ENCODE peak calls at places on chromosomes 12 and 14, in six cellular contexts. S, C, Q, F, V and Y are unnamed samples.

GRCh38 chr12:75660107-75660530 is 148.7 kb upstream of the KRR1 start:
- DNase-seq in S (peak), F (peak), Q (no peak), V (no peak), C (peak), Y (no peak)

GRCh38 chr12:95116341-95116740 is 42.9 kb upstream of the NR2C1 start:
- DNase-seq in C (peak), F (no peak), Q (no peak), V (no peak), S (no peak), Y (no peak)

GRCh38 chr14:65850429-65851145 is 438.1 kb downstream of the FUT8 start:
- DNase-seq in C (no peak), F (no peak), Q (peak), V (peak), S (no peak), Y (no peak)

GRCh38 chr12:9700606-9700956 is 31.1 kb downstream of the CLEC2D start:
- DNase-seq in S (no peak), V (no peak), Q (no peak), C (no peak), F (no peak), Y (no peak)

GRCh38 chr12:101181776-101182175 is 28.3 kb downstream of the SLC5A8 start:
- DNase-seq in Q (no peak), V (no peak), C (peak), S (peak), F (peak), Y (no peak)

GRCh38 chr14:105526781-105527380 is 498 bp downstream of the TMEM121 start:
- DNase-seq in C (peak), Q (no peak), S (no peak), V (no peak), F (no peak), Y (no peak)

GRCh38 chr12:90261283-90261682 is 552.6 kb upstream of the ATP2B1 start:
- DNase-seq in C (no peak), V (no peak), F (peak), S (peak), Q (no peak), Y (no peak)

GRCh38 chr12:117053050-117053400 is 46.2 kb downstream of the TESC start:
- DNase-seq in F (no peak), C (no peak), Q (no peak), V (no peak), S (no peak), Y (no peak)

GRCh38 chr14:36508418-36509051 is 11.5 kb downstream of the NKX2-1 start:
- DNase-seq in C (no peak), S (no peak), V (no peak), F (no peak), Q (peak), Y (no peak)

GRCh38 chr14:100525615-100526014 is 61.6 kb downstream of the BEGAIN start:
- DNase-seq in F (no peak), V (no peak), S (no peak), C (no peak), Q (no peak), Y (no peak)

GRCh38 chr14:88562831-88563686 is at the start of gene ZC3H14:
- DNase-seq in Q (peak), V (peak), S (peak), F (peak), C (peak), Y (peak)

GRCh38 chr14:88565427-88565826 is 2.6 kb downstream of the ZC3H14 start:
- DNase-seq in Q (no peak), F (no peak), S (no peak), C (no peak), V (no peak), Y (no peak)

GRCh38 chr14:88563845-88564244 is 1.0 kb downstream of the ZC3H14 start:
- DNase-seq in Q (no peak), S (no peak), C (peak), F (no peak), V (no peak), Y (no peak)

GRCh38 chr14:88559852-88560251 is 3.0 kb upstream of the ZC3H14 start:
- DNase-seq in Q (no peak), V (peak), S (peak), F (peak), C (peak), Y (no peak)

DNA sequence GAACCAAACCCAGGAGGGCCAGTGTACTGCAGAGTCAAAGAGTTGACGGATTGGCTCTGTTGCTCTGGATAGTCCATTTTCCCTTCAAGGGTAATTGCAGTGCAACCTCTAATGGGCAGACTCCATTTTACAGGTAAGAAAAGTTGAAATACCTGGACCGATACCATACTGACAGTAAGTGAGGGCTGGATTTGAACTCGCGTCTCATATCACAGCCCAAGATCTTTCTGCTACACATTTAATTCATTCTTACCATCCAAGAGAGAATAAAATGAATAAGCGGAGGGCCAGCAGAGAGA is 356 bp upstream of the ZC3H14 start:
- DNase-seq in Q (no peak), S (no peak), C (peak), V (no peak), F (no peak), Y (no peak)
- H3K9ac ChIP-seq in Q (no peak), S (no peak), C (peak), V (peak), F (peak), Y (peak)

GRCh38 chr12:121781751-121782615 is 11.5 kb downstream of the RHOF start:
- DNase-seq in F (no peak), Q (peak), V (no peak), S (no peak), C (peak), Y (no peak)
- H3K4me3 ChIP-seq in F (no peak), Q (no peak), V (no peak), S (no peak), C (no peak), Y (no peak)

GRCh38 chr12:112908548-112908947 is 1.8 kb downstream of the OAS1 start:
- DNase-seq in V (no peak), Q (no peak), S (no peak), F (no peak), C (peak), Y (no peak)

GRCh38 chr12:112906712-112907414 is at the start of gene OAS1:
- DNase-seq in Q (no peak), C (peak), V (peak), S (peak), F (peak), Y (peak)

GRCh38 chr12:112905451-112906089 is 1.2 kb upstream of the OAS1 start:
- DNase-seq in F (no peak), Q (no peak), S (no peak), V (no peak), C (peak), Y (no peak)

GRCh38 chr12:112909693-112910092 is 2.9 kb downstream of the OAS1 start:
- DNase-seq in F (no peak), Q (no peak), S (no peak), C (no peak), V (no peak), Y (no peak)

DNA sequence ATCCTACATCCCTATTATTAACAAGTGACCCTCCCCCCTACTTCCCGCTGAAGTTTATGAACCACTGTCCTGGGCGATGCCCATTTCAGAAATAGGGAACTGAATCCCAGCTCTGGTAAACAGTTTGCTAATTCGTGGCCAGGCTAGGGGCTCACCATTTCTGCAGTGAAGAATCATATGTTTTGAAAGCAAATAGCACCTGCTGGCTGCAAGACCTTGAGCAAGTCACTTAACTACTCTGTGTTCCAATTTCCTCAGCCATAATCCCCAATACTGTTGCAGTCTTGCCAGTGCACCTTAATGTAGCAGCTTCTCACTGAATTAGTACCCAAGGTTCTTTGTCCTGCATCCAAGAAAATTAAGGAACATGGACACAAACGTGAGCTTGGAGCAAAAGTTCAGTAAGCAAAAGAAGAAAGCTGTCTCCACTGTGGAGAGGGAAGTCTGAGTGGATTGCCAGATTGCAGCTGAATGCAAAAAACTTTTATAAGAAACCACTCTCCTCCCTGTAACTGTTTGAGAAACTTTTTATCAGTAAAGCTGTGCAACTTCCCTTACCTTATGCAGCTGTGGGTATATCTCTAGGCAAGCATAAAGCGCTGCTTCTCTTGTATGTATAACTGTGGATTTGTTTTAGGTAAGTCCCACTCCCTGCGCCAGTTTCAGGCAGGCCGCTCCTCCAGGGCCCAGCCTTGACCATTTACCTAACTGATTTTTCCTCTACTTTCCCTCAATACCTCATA is 824 bp downstream of the OAS1 start:
- DNase-seq in C (no peak), Q (no peak), V (peak), F (no peak), S (no peak), Y (no peak)
- H3K9ac ChIP-seq in C (no peak), Q (no peak), V (peak), F (no peak), S (no peak), Y (no peak)

GRCh38 chr12:65728913-65729793 is 95.1 kb upstream of the HMGA2 start:
- DNase-seq in Q (peak), S (peak), V (no peak), F (peak), C (peak), Y (peak)
- H3K4me3 ChIP-seq in Q (peak), S (peak), V (no peak), F (peak), C (peak), Y (peak)

GRCh38 chr12:8038659-8039114 is 6.2 kb downstream of the FOXJ2 start:
- DNase-seq in F (peak), V (no peak), Q (peak), C (peak), S (peak), Y (peak)

GRCh38 chr12:8036366-8036765 is 3.9 kb downstream of the FOXJ2 start:
- DNase-seq in Q (no peak), S (peak), C (peak), V (no peak), F (no peak), Y (no peak)

GRCh38 chr12:8037046-8037663 is 4.6 kb downstream of the FOXJ2 start:
- DNase-seq in F (no peak), Q (no peak), C (no peak), V (no peak), S (no peak), Y (no peak)

GRCh38 chr12:8035440-8036010 is 3.0 kb downstream of the FOXJ2 start:
- DNase-seq in S (peak), F (peak), Q (peak), C (peak), V (no peak), Y (no peak)

DNA sequence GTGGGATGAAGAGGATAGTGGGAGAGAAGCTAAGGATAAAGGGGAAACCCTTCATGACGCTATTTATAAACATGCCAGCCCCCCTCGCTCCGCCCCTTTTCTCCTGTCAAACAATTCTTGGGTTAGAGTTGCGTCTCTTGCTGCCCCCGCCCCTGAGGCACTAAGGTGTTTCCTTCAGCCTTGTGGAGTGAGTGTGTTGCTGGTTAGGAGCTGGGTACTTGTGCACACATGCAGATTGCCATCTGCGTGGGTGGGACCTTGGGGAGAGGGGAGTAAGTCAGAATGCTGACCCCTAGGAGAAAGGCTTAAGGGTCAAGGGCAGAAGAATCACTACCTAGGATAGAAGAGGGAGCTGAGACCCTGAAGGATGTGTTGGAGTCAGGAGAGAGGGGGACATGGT is 5.4 kb downstream of the FOXJ2 start:
- DNase-seq in S (no peak), F (no peak), Q (peak), C (no peak), V (no peak), Y (no peak)
- H3K9ac ChIP-seq in S (no peak), F (no peak), Q (no peak), C (peak), V (no peak), Y (peak)

GRCh38 chr12:6215932-6216494 is 15.8 kb downstream of the CD9 start:
- DNase-seq in F (peak), V (no peak), Q (peak), S (peak), C (peak), Y (no peak)
- H3K4me3 ChIP-seq in F (no peak), V (no peak), Q (no peak), S (no peak), C (peak), Y (no peak)

GRCh38 chr14:68824517-68825347 is 31.9 kb upstream of the ZFP36L1 start:
- DNase-seq in C (peak), F (no peak), V (peak), Q (peak), S (peak), Y (peak)

GRCh38 chr14:68823434-68824206 is 30.8 kb upstream of the ZFP36L1 start:
- DNase-seq in C (no peak), S (no peak), F (no peak), Q (no peak), V (no peak), Y (no peak)

GRCh38 chr14:68824207-68824516 is 31.3 kb upstream of the ZFP36L1 start:
- DNase-seq in F (no peak), S (no peak), C (no peak), V (no peak), Q (no peak), Y (no peak)

GRCh38 chr14:68822132-68822651 is 29.3 kb upstream of the ZFP36L1 start:
- DNase-seq in V (no peak), S (no peak), C (no peak), Q (no peak), F (no peak), Y (no peak)

DNA sequence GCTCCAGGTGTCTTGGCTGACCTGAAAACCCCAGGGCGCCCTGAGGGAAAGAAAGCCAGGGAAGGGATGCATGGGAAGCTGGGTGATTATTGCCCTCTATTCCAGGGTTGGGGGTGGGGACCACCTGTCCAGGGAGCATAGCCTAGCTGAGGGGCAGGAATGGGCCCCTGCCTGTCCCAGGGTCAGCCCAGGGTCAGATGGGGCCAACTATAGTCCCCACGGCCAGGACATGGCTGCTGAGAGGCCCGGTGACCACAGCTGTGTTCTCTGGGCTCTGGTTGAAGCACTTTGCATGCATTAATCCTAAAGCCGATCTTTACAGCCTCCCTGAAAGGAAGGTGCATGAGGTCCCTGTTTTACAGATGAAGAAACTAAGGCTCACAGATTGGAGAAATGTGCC is 30.1 kb upstream of the ZFP36L1 start:
- DNase-seq in C (no peak), F (no peak), Q (no peak), V (no peak), S (no peak), Y (no peak)
- H3K9ac ChIP-seq in C (no peak), F (no peak), Q (no peak), V (no peak), S (no peak), Y (no peak)